ENCODE peak calls at places on chromosomes 2 and 18, in seven cellular contexts. H, K, A, F, P, V and C are unnamed samples.
A peak's percentile ranks its signal among the peaks of the same experiment; 100 is the strongest.

GRCh38 chr18:34976899-34977786 is 64.1 kb upstream of the MAPRE2 start:
- DNase-seq in A (peak; percentile 55), H (peak; percentile 50), P (no peak), K (peak; percentile 11), V (peak; percentile 86), F (peak; percentile 75), C (peak; percentile 85)

GRCh38 chr2:160224507-160224906 is 24.4 kb upstream of the ITGB6 start:
- DNase-seq in A (no peak), V (no peak), P (no peak), F (no peak), K (no peak), H (no peak), C (no peak)

GRCh38 chr2:64730551-64731305 is 77.0 kb upstream of the SERTAD2 start:
- DNase-seq in H (no peak), V (peak; percentile 77), P (no peak), K (peak; percentile 18), A (peak; percentile 92), F (no peak), C (no peak)

GRCh38 chr2:237243487-237243886 is 157.8 kb downstream of the COPS8 start:
- DNase-seq in P (no peak), A (no peak), V (no peak), F (no peak), H (no peak), K (no peak), C (no peak)

GRCh38 chr18:27143580-27144287 is 41.4 kb downstream of the CHST9 start:
- DNase-seq in A (no peak), K (no peak), V (peak; percentile 43), H (no peak), F (no peak), P (no peak), C (no peak)

GRCh38 chr2:133603109-133603508 is 34.8 kb upstream of the NCKAP5 start:
- DNase-seq in A (no peak), K (no peak), P (no peak), H (no peak), F (no peak), V (no peak), C (no peak)

GRCh38 chr18:31731628-31732027 is 29.1 kb downstream of the SLC25A52 start:
- DNase-seq in P (no peak), V (no peak), F (no peak), A (no peak), H (no peak), K (no peak), C (no peak)

GRCh38 chr2:57084697-57085281 is 901.0 kb downstream of the CCDC85A start:
- DNase-seq in F (no peak), K (no peak), P (no peak), A (no peak), V (no peak), H (no peak), C (no peak)

GRCh38 chr2:22326250-22326649 is 1058.7 kb upstream of the KLHL29 start:
- DNase-seq in H (no peak), V (no peak), F (no peak), A (no peak), P (no peak), K (no peak), C (no peak)

GRCh38 chr2:134446431-134447091 is 192.7 kb downstream of the MGAT5 start:
- DNase-seq in H (no peak), F (no peak), P (no peak), K (peak; percentile 72), A (peak; percentile 90), V (no peak), C (no peak)

GRCh38 chr2:50181212-50181611 is 850.7 kb downstream of the NRXN1 start:
- DNase-seq in H (peak; percentile 1), A (no peak), V (no peak), P (no peak), F (no peak), K (no peak), C (no peak)

GRCh38 chr18:9147440-9148238 is 11.1 kb downstream of the ANKRD12 start:
- DNase-seq in F (no peak), K (peak; percentile 33), H (peak; percentile 75), P (peak; percentile 48), V (peak; percentile 33), A (peak; percentile 79), C (peak; percentile 83)

GRCh38 chr18:5339202-5339834 is 43.8 kb upstream of the ZBTB14 start:
- DNase-seq in K (no peak), P (no peak), H (no peak), A (no peak), F (no peak), V (no peak), C (no peak)
- TF ChIP-seq POLR2A in K (no peak), P (no peak), H (no peak), A (no peak), F (no peak), V (no peak), C (no peak)

GRCh38 chr2:30447149-30448045 is at the start of gene LCLAT1:
- DNase-seq in F (peak; percentile 64), V (peak; percentile 87), K (peak; percentile 80), H (peak; percentile 87), A (peak; percentile 79), P (peak; percentile 37), C (peak; percentile 88)
- TF ChIP-seq POLR2A in F (no peak), V (peak; percentile 59), K (no peak), H (peak; percentile 70), A (peak; percentile 18), P (peak; percentile 44), C (peak; percentile 86)

GRCh38 chr2:110104025-110104771 is 11.4 kb downstream of the MALL start:
- DNase-seq in K (no peak), V (peak; percentile 4), P (no peak), A (no peak), F (no peak), H (peak; percentile 83), C (no peak)
- TF ChIP-seq POLR2A in K (no peak), V (no peak), P (no peak), A (no peak), F (no peak), H (no peak), C (no peak)

GRCh38 chr2:55052087-55053061 is 2.1 kb upstream of the RTN4 start:
- DNase-seq in A (no peak), P (no peak), K (no peak), H (no peak), F (no peak), V (no peak), C (no peak)
- TF ChIP-seq POLR2A in A (no peak), P (no peak), K (no peak), H (no peak), F (no peak), V (no peak), C (no peak)

GRCh38 chr2:216285641-216286156 is 86.6 kb downstream of the MARCHF4 start:
- DNase-seq in H (no peak), A (peak; percentile 11), F (no peak), V (no peak), P (no peak), K (no peak), C (peak; percentile 15)

GRCh38 chr2:216287251-216287650 is 85.0 kb downstream of the MARCHF4 start:
- DNase-seq in F (no peak), A (no peak), K (no peak), P (no peak), H (no peak), V (no peak), C (no peak)

GRCh38 chr2:216286616-216287231 is 85.6 kb downstream of the MARCHF4 start:
- DNase-seq in V (no peak), H (peak; percentile 6), A (no peak), F (no peak), K (no peak), P (no peak), C (no peak)

GRCh38 chr2:216283038-216283900 is 89.0 kb downstream of the MARCHF4 start:
- DNase-seq in A (no peak), F (no peak), K (peak; percentile 19), P (peak; percentile 50), H (peak; percentile 31), V (no peak), C (peak; percentile 46)

DNA sequence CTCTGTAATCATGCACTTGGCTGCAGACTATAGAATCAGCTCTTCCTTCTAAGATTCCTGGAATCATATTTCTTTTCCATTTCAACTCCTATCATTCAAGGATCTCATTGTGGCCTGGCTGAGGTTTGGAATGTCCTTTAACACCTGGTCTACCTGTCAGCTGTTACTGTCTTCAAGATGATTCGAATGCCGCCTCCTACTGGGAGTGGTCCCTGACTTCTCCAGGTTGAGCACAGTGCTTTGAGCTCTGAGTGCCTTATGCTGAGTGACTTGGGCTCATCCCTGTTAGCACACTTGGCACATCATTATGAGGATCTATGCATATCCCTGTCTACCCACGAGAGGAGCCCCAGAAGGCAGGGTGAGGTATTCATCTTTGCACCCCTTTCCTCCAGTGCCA is 87.6 kb downstream of the MARCHF4 start:
- DNase-seq in K (no peak), F (no peak), A (no peak), V (no peak), H (no peak), P (no peak), C (no peak)
- TF ChIP-seq POLR2A in K (no peak), F (no peak), A (no peak), V (no peak), H (no peak), P (no peak), C (no peak)

DNA sequence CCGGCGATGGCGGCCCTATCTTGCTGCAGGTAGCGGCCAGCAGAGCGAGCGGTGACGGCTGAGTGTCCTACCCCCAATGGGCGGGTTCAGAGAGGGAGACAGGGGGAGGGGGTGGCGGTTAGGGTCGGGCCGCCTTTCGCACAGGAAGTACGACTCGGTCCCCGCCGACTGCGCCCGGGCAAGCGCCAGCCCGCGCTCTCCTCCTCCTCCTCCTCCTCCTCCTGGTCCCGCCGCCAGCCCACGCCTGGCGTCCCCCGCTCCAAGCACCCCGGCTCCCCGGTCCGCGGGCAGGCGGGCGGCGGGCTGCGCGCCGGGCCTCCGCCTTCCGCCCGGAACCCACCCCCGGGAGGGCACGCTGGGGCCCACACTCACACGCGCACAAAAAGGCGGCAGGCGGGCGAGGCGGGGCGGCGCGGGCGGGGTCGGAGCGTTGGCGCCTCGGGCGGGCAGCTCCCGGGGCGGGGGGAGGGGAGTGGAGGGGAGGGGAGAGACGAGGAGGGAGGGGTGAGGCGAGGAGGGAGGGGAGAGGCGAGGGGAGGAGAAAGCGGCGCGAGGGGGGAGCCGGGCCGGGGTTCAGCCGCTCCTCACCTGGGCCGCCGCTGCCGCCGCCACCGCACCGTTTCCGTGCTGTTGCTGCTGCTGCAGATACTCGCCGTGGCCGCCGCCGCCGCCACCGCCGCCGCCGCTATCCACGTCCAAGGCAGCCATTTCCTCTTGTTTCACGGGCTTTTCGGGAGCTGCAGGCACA is 1.2 kb downstream of the SP3 start:
- DNase-seq in H (peak; percentile 95), P (peak; percentile 75), V (peak; percentile 93), F (peak; percentile 88), K (peak; percentile 65), A (peak; percentile 83), C (peak; percentile 96)
- TF ChIP-seq POLR2A in H (peak; percentile 59), P (peak; percentile 25), V (peak; percentile 67), F (no peak), K (peak; percentile 64), A (peak; percentile 72), C (peak; percentile 77)

DNA sequence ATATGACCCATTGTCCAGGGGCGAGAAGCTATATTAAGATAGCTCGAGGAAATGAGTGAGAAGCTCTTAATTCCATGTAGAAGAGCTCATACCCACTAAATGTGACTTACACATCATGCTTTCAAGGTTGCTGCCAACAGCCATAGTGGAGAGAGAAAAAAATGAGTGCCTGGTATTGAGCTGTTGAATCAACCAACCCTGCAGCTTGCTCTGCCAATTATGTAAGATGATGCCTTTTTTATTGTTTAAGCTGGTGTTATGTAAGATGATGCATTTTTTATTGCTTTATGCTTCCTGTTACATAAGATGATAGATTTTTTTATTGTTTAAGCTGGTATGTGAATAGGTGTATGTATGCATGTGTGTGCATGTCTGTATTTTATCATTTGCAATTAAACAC is 228.2 kb downstream of the CCDC178 start:
- DNase-seq in V (no peak), A (no peak), F (no peak), K (no peak), P (no peak), H (no peak), C (no peak)
- TF ChIP-seq POLR2A in V (no peak), A (no peak), F (no peak), K (no peak), P (no peak), H (no peak), C (no peak)